ENCODE peak calls at places on chromosomes 16 and 17, in nine cellular contexts. V is heart right ventricle; I is stimulated activated CD8-positive, alpha-beta memory T cell treated with anti-CD3 and anti-CD28 coated beads, Interleukin-7, amount 100 ng/mL, for 4 hours; X is bronchial epithelial cell; K is HT1080; D is lung; Z is OCI-M1; Q is ascending aorta; L is left lung. M is an unnamed sample.

GRCh38 chr16:4970010-4970409 is 11.9 kb downstream of the SEC14L5 start:
- DNase-seq in V (no peak), I (no peak), X (no peak), K (no peak), D (no peak), Z (no peak), Q (no peak), L (no peak), M (no peak)

GRCh38 chr17:32489320-32490100 is 2.7 kb downstream of the CDK5R1 start:
- DNase-seq in V (no peak), I (no peak), X (no peak), K (no peak), D (no peak), Z (no peak), Q (no peak), L (no peak), M (no peak)

GRCh38 chr16:12661656-12662172 is 142.0 kb downstream of the CPPED1 start:
- DNase-seq in V (peak; percentile 30), I (no peak), X (no peak), K (no peak), D (no peak), Z (peak; percentile 47), Q (no peak), L (no peak), M (peak; percentile 47)

GRCh38 chr17:50516980-50517379 is 8.7 kb downstream of the MYCBPAP start:
- DNase-seq in V (no peak), I (no peak), X (peak; percentile 79), K (peak; percentile 23), D (no peak), Z (no peak), Q (no peak), L (no peak), M (no peak)

GRCh38 chr17:40307001-40307690 is 1.8 kb upstream of the RARA start:
- DNase-seq in V (no peak), I (no peak), X (no peak), K (no peak), D (no peak), Z (peak; percentile 50), Q (no peak), L (no peak), M (peak; percentile 44)

GRCh38 chr17:5500247-5500803 is 14.0 kb downstream of the MIS12 start:
- DNase-seq in V (no peak), I (no peak), X (no peak), K (no peak), D (no peak), Z (no peak), Q (no peak), L (no peak), M (no peak)

GRCh38 chr17:43611230-43611969 is 50.3 kb downstream of the MEOX1 start:
- DNase-seq in V (no peak), I (no peak), X (no peak), K (no peak), D (no peak), Z (peak; percentile 42), Q (no peak), L (no peak), M (no peak)

GRCh38 chr16:28585674-28586073 is 11.2 kb downstream of the SULT1A2 start:
- DNase-seq in V (no peak), I (no peak), X (no peak), K (no peak), D (no peak), Z (no peak), Q (no peak), L (no peak), M (peak; percentile 36)

GRCh38 chr16:85929259-85929704 is 30.3 kb downstream of the IRF8 start:
- DNase-seq in V (no peak), I (no peak), X (no peak), K (no peak), D (no peak), Z (no peak), Q (no peak), L (no peak), M (no peak)

GRCh38 chr17:7686221-7687071 is 844 bp downstream of the TP53 start:
- DNase-seq in V (peak; percentile 80), I (peak; percentile 60), X (peak; percentile 69), K (no peak), D (peak; percentile 78), Z (peak; percentile 98), Q (peak; percentile 84), L (peak; percentile 87), M (peak; percentile 86)

GRCh38 chr16:57638381-57638780 is 10.0 kb downstream of the ADGRG1 start:
- DNase-seq in V (no peak), I (no peak), X (no peak), K (no peak), D (no peak), Z (no peak), Q (no peak), L (no peak), M (no peak)

GRCh38 chr16:68790130-68790761 is 53.1 kb upstream of the TANGO6 start:
- DNase-seq in V (no peak), I (no peak), X (peak; percentile 93), K (peak; percentile 68), D (peak; percentile 45), Z (no peak), Q (no peak), L (no peak), M (no peak)

GRCh38 chr17:57898487-57899311 is 48.9 kb upstream of the MRPS23 start:
- DNase-seq in V (peak; percentile 78), I (no peak), X (no peak), K (no peak), D (peak; percentile 75), Z (no peak), Q (no peak), L (peak; percentile 85), M (peak; percentile 36)

GRCh38 chr16:80158766-80159165 is 382.0 kb upstream of the DYNLRB2 start:
- DNase-seq in V (no peak), I (no peak), X (peak; percentile 98), K (peak; percentile 97), D (no peak), Z (no peak), Q (no peak), L (no peak), M (no peak)

GRCh38 chr17:12020595-12021590 is at the start of gene MAP2K4:
- DNase-seq in V (peak; percentile 93), I (peak; percentile 86), X (peak; percentile 59), K (peak; percentile 79), D (peak; percentile 94), Z (peak; percentile 83), Q (peak; percentile 94), L (peak; percentile 99), M (peak; percentile 94)

GRCh38 chr16:59060212-59060611 is 326.1 kb upstream of the GOT2 start:
- DNase-seq in V (no peak), I (no peak), X (peak; percentile 50), K (peak; percentile 53), D (no peak), Z (no peak), Q (no peak), L (no peak), M (no peak)

GRCh38 chr17:82884923-82885322 is 45.1 kb upstream of the ZNF750 start:
- DNase-seq in V (no peak), I (no peak), X (no peak), K (no peak), D (no peak), Z (no peak), Q (no peak), L (peak; percentile 27), M (no peak)

GRCh38 chr16:53071748-53072301 is 17.0 kb downstream of the CHD9 start:
- DNase-seq in V (peak; percentile 93), I (no peak), X (no peak), K (no peak), D (no peak), Z (no peak), Q (no peak), L (no peak), M (peak; percentile 47)

GRCh38 chr16:14491831-14492529 is 138.1 kb downstream of the PARN start:
- DNase-seq in V (no peak), I (no peak), X (no peak), K (no peak), D (no peak), Z (no peak), Q (no peak), L (no peak), M (no peak)

GRCh38 chr17:72642720-72643119 is 449.8 kb downstream of the SLC39A11 start:
- DNase-seq in V (no peak), I (no peak), X (no peak), K (no peak), D (no peak), Z (no peak), Q (no peak), L (no peak), M (no peak)

GRCh38 chr16:57186630-57187507 is 740 bp downstream of the RSPRY1 start:
- DNase-seq in V (no peak), I (no peak), X (peak; percentile 38), K (peak; percentile 24), D (peak; percentile 30), Z (peak; percentile 47), Q (no peak), L (no peak), M (peak; percentile 51)

GRCh38 chr16:275041-275621 is 613 bp downstream of the RGS11 start:
- DNase-seq in V (no peak), I (no peak), X (no peak), K (no peak), D (no peak), Z (no peak), Q (no peak), L (no peak), M (no peak)

GRCh38 chr16:57778658-57779057 is 23.6 kb downstream of the KIFC3 start:
- DNase-seq in V (no peak), I (no peak), X (no peak), K (no peak), D (no peak), Z (no peak), Q (no peak), L (peak; percentile 0), M (no peak)

GRCh38 chr17:55577687-55578086 is 66.4 kb upstream of the SMIM36 start:
- DNase-seq in V (no peak), I (no peak), X (no peak), K (peak; percentile 7), D (no peak), Z (no peak), Q (no peak), L (peak; percentile 76), M (no peak)